ENCODE peak calls at places on chromosomes 3 and 15, in nine cellular contexts. One of them, this sample, is unnamed.

GRCh38 chr3:99780749-99781148 is 36.9 kb upstream of the CMSS1 start:
- DNase-seq in suprapubic skin: no peak
- DNase-seq in H1: no peak
- DNase-seq in GM12878: no peak
- DNase-seq in spleen: no peak
- DNase-seq in SK-N-SH: no peak
- DNase-seq in stomach: no peak
- DNase-seq in K562: no peak
- DNase-seq in HL-60: no peak
- DNase-seq in this sample: no peak

GRCh38 chr3:66585696-66586095 is 84.9 kb upstream of the LRIG1 start:
- DNase-seq in K562: no peak
- DNase-seq in SK-N-SH: no peak
- DNase-seq in stomach: no peak
- DNase-seq in spleen: no peak
- DNase-seq in GM12878: no peak
- DNase-seq in HL-60: no peak
- DNase-seq in H1: no peak
- DNase-seq in suprapubic skin: no peak
- DNase-seq in this sample: no peak

GRCh38 chr3:187136936-187137335 is 2.4 kb downstream of the RPL39L start:
- DNase-seq in K562: no peak
- DNase-seq in spleen: no peak
- DNase-seq in stomach: no peak
- DNase-seq in SK-N-SH: no peak
- DNase-seq in suprapubic skin: no peak
- DNase-seq in HL-60: no peak
- DNase-seq in H1: no peak
- DNase-seq in GM12878: no peak
- DNase-seq in this sample: no peak

GRCh38 chr15:72585659-72586058 is 68.8 kb upstream of the GOLGA6B start:
- DNase-seq in spleen: no peak
- DNase-seq in suprapubic skin: no peak
- DNase-seq in K562: no peak
- DNase-seq in H1: no peak
- DNase-seq in HL-60: no peak
- DNase-seq in stomach: no peak
- DNase-seq in SK-N-SH: no peak
- DNase-seq in GM12878: no peak
- DNase-seq in this sample: no peak

GRCh38 chr15:101590785-101591184 is 61.4 kb downstream of the TM2D3 start:
- DNase-seq in spleen: no peak
- DNase-seq in SK-N-SH: no peak
- DNase-seq in GM12878: no peak
- DNase-seq in stomach: no peak
- DNase-seq in K562: no peak
- DNase-seq in H1: no peak
- DNase-seq in HL-60: no peak
- DNase-seq in suprapubic skin: no peak
- DNase-seq in this sample: no peak

GRCh38 chr3:3201584-3201983 is 22.1 kb upstream of the CRBN start:
- DNase-seq in GM12878: peak
- DNase-seq in H1: no peak
- DNase-seq in SK-N-SH: no peak
- DNase-seq in suprapubic skin: no peak
- DNase-seq in spleen: no peak
- DNase-seq in HL-60: no peak
- DNase-seq in stomach: no peak
- DNase-seq in K562: no peak
- DNase-seq in this sample: no peak

GRCh38 chr15:51731549-51732267 is 5.7 kb downstream of the LYSMD2 start:
- DNase-seq in K562: peak
- DNase-seq in H1: no peak
- DNase-seq in suprapubic skin: no peak
- DNase-seq in GM12878: peak
- DNase-seq in spleen: no peak
- DNase-seq in HL-60: no peak
- DNase-seq in stomach: peak
- DNase-seq in SK-N-SH: no peak
- DNase-seq in this sample: no peak

GRCh38 chr3:123158330-123158729 is 43.4 kb upstream of the SEC22A start:
- DNase-seq in H1: no peak
- DNase-seq in suprapubic skin: no peak
- DNase-seq in GM12878: no peak
- DNase-seq in spleen: no peak
- DNase-seq in stomach: no peak
- DNase-seq in HL-60: no peak
- DNase-seq in K562: no peak
- DNase-seq in SK-N-SH: peak
- DNase-seq in this sample: no peak

GRCh38 chr3:197041875-197042488 is 12.4 kb upstream of the MELTF start:
- DNase-seq in stomach: no peak
- DNase-seq in H1: no peak
- DNase-seq in SK-N-SH: no peak
- DNase-seq in K562: no peak
- DNase-seq in spleen: no peak
- DNase-seq in GM12878: no peak
- DNase-seq in HL-60: no peak
- DNase-seq in suprapubic skin: no peak
- DNase-seq in this sample: no peak

GRCh38 chr15:22262613-22263020 is 182.3 kb downstream of the OR4M2 start:
- DNase-seq in stomach: no peak
- DNase-seq in SK-N-SH: no peak
- DNase-seq in spleen: peak
- DNase-seq in K562: no peak
- DNase-seq in GM12878: no peak
- DNase-seq in suprapubic skin: no peak
- DNase-seq in H1: no peak
- DNase-seq in HL-60: peak
- DNase-seq in this sample: no peak

GRCh38 chr3:25781758-25782594 is 1.3 kb downstream of the NGLY1 start:
- DNase-seq in H1: no peak
- DNase-seq in SK-N-SH: no peak
- DNase-seq in GM12878: peak
- DNase-seq in HL-60: no peak
- DNase-seq in K562: peak
- DNase-seq in stomach: no peak
- DNase-seq in suprapubic skin: no peak
- DNase-seq in spleen: no peak
- DNase-seq in this sample: no peak

GRCh38 chr3:25782938-25783660 is at the start of gene NGLY1:
- DNase-seq in suprapubic skin: peak
- DNase-seq in spleen: peak
- DNase-seq in GM12878: no peak
- DNase-seq in HL-60: peak
- DNase-seq in SK-N-SH: peak
- DNase-seq in K562: peak
- DNase-seq in stomach: peak
- DNase-seq in H1: no peak
- DNase-seq in this sample: no peak

GRCh38 chr3:25782636-25782937 is 656 bp downstream of the NGLY1 start:
- DNase-seq in suprapubic skin: no peak
- DNase-seq in HL-60: no peak
- DNase-seq in H1: no peak
- DNase-seq in stomach: no peak
- DNase-seq in K562: no peak
- DNase-seq in GM12878: no peak
- DNase-seq in spleen: no peak
- DNase-seq in SK-N-SH: no peak
- DNase-seq in this sample: no peak

GRCh38 chr3:25784971-25785370 is 1.7 kb upstream of the NGLY1 start:
- DNase-seq in spleen: no peak
- DNase-seq in K562: no peak
- DNase-seq in HL-60: no peak
- DNase-seq in H1: no peak
- DNase-seq in SK-N-SH: no peak
- DNase-seq in stomach: no peak
- DNase-seq in suprapubic skin: no peak
- DNase-seq in GM12878: no peak
- DNase-seq in this sample: no peak

DNA sequence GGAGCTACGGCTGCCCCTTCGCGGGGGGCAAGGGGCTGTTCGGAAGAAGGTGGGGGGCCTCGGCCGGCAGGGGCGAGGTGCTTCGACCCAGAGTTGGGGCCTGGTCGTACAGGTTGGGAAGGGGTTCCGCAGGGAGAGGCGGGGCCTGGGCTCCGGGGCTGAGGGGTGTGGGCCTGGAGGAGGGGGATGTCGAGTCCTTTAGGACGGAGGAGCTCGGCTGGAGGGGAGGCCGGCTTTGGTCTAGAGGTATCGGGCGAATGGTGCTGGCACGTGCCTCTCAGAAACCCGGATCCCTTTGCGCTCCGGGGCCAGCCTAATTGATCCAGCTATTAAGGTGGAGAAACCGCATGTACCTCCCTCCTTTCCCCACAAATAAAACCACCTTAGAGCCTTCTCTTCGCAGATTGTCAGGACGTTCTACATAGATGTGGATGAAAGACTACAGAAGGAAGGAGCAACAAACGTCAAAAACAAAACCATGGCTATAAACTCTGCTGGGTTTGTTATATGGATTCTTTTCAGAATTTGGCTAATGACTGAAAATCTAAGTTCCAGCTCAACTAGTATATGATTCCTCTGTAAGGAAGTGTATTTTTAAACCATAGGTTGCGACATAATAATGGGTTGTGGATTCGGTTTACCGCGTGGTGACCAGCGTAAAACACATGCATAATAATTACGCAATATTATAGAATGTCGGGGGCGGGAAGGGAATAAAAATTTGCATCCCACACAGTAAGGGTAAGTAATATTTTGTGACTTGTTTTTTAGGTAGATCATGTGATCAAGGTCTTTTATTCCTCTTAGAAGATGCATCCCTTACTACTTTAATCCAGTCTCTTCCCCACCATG is 644 bp upstream of the NGLY1 start:
- DNase-seq in K562: no peak
- DNase-seq in spleen: peak
- DNase-seq in SK-N-SH: no peak
- DNase-seq in GM12878: no peak
- DNase-seq in suprapubic skin: peak
- DNase-seq in HL-60: peak
- DNase-seq in stomach: peak
- DNase-seq in H1: no peak
- DNase-seq in this sample: no peak
- TF ChIP-seq POLR2AphosphoS5 in K562: no peak
- TF ChIP-seq POLR2AphosphoS5 in spleen: no peak
- TF ChIP-seq POLR2AphosphoS5 in SK-N-SH: no peak
- TF ChIP-seq POLR2AphosphoS5 in GM12878: no peak
- TF ChIP-seq POLR2AphosphoS5 in suprapubic skin: no peak
- TF ChIP-seq POLR2AphosphoS5 in HL-60: peak
- TF ChIP-seq POLR2AphosphoS5 in stomach: no peak
- TF ChIP-seq POLR2AphosphoS5 in H1: no peak
- TF ChIP-seq POLR2AphosphoS5 in this sample: no peak

GRCh38 chr3:121985841-121986240 is 36.2 kb downstream of the ILDR1 start:
- DNase-seq in spleen: no peak
- DNase-seq in suprapubic skin: no peak
- DNase-seq in stomach: no peak
- DNase-seq in H1: no peak
- DNase-seq in K562: no peak
- DNase-seq in SK-N-SH: no peak
- DNase-seq in HL-60: no peak
- DNase-seq in GM12878: no peak
- DNase-seq in this sample: no peak

GRCh38 chr3:121988146-121988545 is 33.9 kb downstream of the ILDR1 start:
- DNase-seq in suprapubic skin: no peak
- DNase-seq in spleen: no peak
- DNase-seq in SK-N-SH: no peak
- DNase-seq in stomach: no peak
- DNase-seq in K562: no peak
- DNase-seq in GM12878: no peak
- DNase-seq in H1: no peak
- DNase-seq in HL-60: no peak
- DNase-seq in this sample: no peak

GRCh38 chr3:121995190-121996137 is 26.6 kb downstream of the ILDR1 start:
- DNase-seq in GM12878: peak
- DNase-seq in suprapubic skin: peak
- DNase-seq in stomach: peak
- DNase-seq in spleen: peak
- DNase-seq in K562: peak
- DNase-seq in HL-60: peak
- DNase-seq in SK-N-SH: peak
- DNase-seq in H1: peak
- DNase-seq in this sample: peak

GRCh38 chr3:121992601-121993560 is 29.2 kb downstream of the ILDR1 start:
- DNase-seq in HL-60: no peak
- DNase-seq in H1: no peak
- DNase-seq in suprapubic skin: no peak
- DNase-seq in K562: no peak
- DNase-seq in GM12878: peak
- DNase-seq in stomach: no peak
- DNase-seq in spleen: peak
- DNase-seq in SK-N-SH: no peak
- DNase-seq in this sample: no peak

DNA sequence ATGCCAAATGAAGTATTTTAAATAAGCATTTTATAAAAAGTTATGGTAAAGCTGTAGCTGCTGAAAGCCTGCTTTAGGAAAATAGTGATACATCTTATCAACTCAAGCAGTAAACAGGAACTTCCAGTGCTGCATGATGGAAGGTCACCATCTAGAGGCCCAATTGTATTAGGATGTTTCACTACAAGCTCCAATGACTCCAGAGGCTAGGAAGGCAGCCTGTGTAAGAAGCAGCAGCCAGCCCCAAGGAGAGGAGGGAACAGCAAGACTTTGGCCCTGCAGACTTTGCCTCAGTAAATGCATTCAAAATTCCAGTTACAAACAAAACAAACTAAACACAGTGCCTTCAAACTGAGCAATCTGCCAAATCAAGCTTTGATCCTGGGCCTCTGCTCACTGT is 32.1 kb downstream of the ILDR1 start:
- DNase-seq in H1: no peak
- DNase-seq in stomach: no peak
- DNase-seq in GM12878: no peak
- DNase-seq in HL-60: no peak
- DNase-seq in spleen: no peak
- DNase-seq in suprapubic skin: no peak
- DNase-seq in SK-N-SH: no peak
- DNase-seq in K562: no peak
- DNase-seq in this sample: no peak
- TF ChIP-seq CTCF in H1: peak
- TF ChIP-seq CTCF in stomach: no peak
- TF ChIP-seq CTCF in GM12878: no peak
- TF ChIP-seq CTCF in HL-60: no peak
- TF ChIP-seq CTCF in spleen: no peak
- TF ChIP-seq CTCF in suprapubic skin: no peak
- TF ChIP-seq CTCF in SK-N-SH: no peak
- TF ChIP-seq CTCF in K562: peak
- TF ChIP-seq CTCF in this sample: peak

GRCh38 chr3:165716592-165716991 is 120.6 kb downstream of the BCHE start:
- DNase-seq in H1: no peak
- DNase-seq in HL-60: no peak
- DNase-seq in suprapubic skin: no peak
- DNase-seq in spleen: no peak
- DNase-seq in GM12878: no peak
- DNase-seq in K562: no peak
- DNase-seq in SK-N-SH: no peak
- DNase-seq in stomach: no peak
- DNase-seq in this sample: no peak
- TF ChIP-seq POLR2AphosphoS5 in H1: no peak
- TF ChIP-seq POLR2AphosphoS5 in HL-60: no peak
- TF ChIP-seq POLR2AphosphoS5 in suprapubic skin: no peak
- TF ChIP-seq POLR2AphosphoS5 in spleen: no peak
- TF ChIP-seq POLR2AphosphoS5 in GM12878: no peak
- TF ChIP-seq POLR2AphosphoS5 in K562: no peak
- TF ChIP-seq POLR2AphosphoS5 in SK-N-SH: no peak
- TF ChIP-seq POLR2AphosphoS5 in stomach: no peak
- TF ChIP-seq POLR2AphosphoS5 in this sample: no peak

GRCh38 chr15:33188654-33189257 is 5.8 kb downstream of the FMN1 start:
- DNase-seq in HL-60: peak
- DNase-seq in H1: no peak
- DNase-seq in suprapubic skin: no peak
- DNase-seq in K562: no peak
- DNase-seq in stomach: no peak
- DNase-seq in SK-N-SH: no peak
- DNase-seq in spleen: no peak
- DNase-seq in GM12878: peak
- DNase-seq in this sample: no peak
- TF ChIP-seq CTCF in HL-60: no peak
- TF ChIP-seq CTCF in H1: no peak
- TF ChIP-seq CTCF in suprapubic skin: no peak
- TF ChIP-seq CTCF in K562: no peak
- TF ChIP-seq CTCF in stomach: no peak
- TF ChIP-seq CTCF in SK-N-SH: no peak
- TF ChIP-seq CTCF in spleen: no peak
- TF ChIP-seq CTCF in GM12878: no peak
- TF ChIP-seq CTCF in this sample: no peak